ENCODE peak calls at places on chromosomes 13 and 19, in five cellular contexts. L is ascending aorta; S is CD4-positive, CD25-positive, alpha-beta regulatory T cell; Z is transverse colon; M is HAP-1. B is an unnamed sample. For H3K4me1, the result is how much of the 10 kb centered on the place peaks cover.

GRCh38 chr19:45498411-45499195 is at the start of gene PPM1N:
- DNase-seq in L (no peak), S (peak), Z (no peak), M (no peak), B (peak)

GRCh38 chr13:35703061-35703460 is 226.6 kb upstream of the MAB21L1 start:
- DNase-seq in L (no peak), S (no peak), Z (no peak), M (no peak), B (no peak)

GRCh38 chr13:50116430-50116973 is 101.3 kb downstream of the KCNRG start:
- DNase-seq in L (no peak), S (no peak), Z (no peak), M (no peak), B (no peak)

GRCh38 chr19:49200238-49200862 is 42.8 kb downstream of the TRPM4 start:
- DNase-seq in L (no peak), S (no peak), Z (peak), M (peak), B (no peak)

GRCh38 chr19:18749362-18750231 is 41.5 kb downstream of the COMP start:
- DNase-seq in L (no peak), S (no peak), Z (no peak), M (peak), B (no peak)

GRCh38 chr19:32471095-32471494 is 65.5 kb downstream of the DPY19L3 start:
- DNase-seq in L (no peak), S (no peak), Z (no peak), M (no peak), B (no peak)

GRCh38 chr19:14475251-14476073 is at the start of gene PTGER1:
- DNase-seq in L (no peak), S (no peak), Z (no peak), M (peak), B (no peak)

GRCh38 chr13:99617474-99618255 is 116.4 kb downstream of the TM9SF2 start:
- DNase-seq in L (no peak), S (no peak), Z (peak), M (peak), B (no peak)

GRCh38 chr19:23957660-23958281 is 43.1 kb downstream of the ZNF726 start:
- DNase-seq in L (no peak), S (no peak), Z (peak), M (no peak), B (no peak)

GRCh38 chr19:45159204-45159970 is 1.4 kb downstream of the NKPD1 start:
- DNase-seq in L (no peak), S (no peak), Z (no peak), M (no peak), B (no peak)

GRCh38 chr19:6246174-6247006 is 33.4 kb downstream of the MLLT1 start:
- DNase-seq in L (no peak), S (no peak), Z (no peak), M (no peak), B (no peak)
- H3K4me1 ChIP-seq in L (under half), S (under half), Z (under half), M (under half), B (under half)

GRCh38 chr19:2986951-2987491 is 9.7 kb downstream of the TLE6 start:
- DNase-seq in L (no peak), S (no peak), Z (no peak), M (peak), B (no peak)
- H3K4me1 ChIP-seq in L (under half), S (under half), Z (under half), M (under half), B (under half)

GRCh38 chr13:48402325-48402962 is 10.5 kb downstream of the LPAR6 start:
- DNase-seq in L (no peak), S (no peak), Z (no peak), M (no peak), B (no peak)

GRCh38 chr13:48400820-48401219 is 12.1 kb downstream of the LPAR6 start:
- DNase-seq in L (no peak), S (peak), Z (no peak), M (no peak), B (no peak)

GRCh38 chr13:48401480-48401879 is 11.4 kb downstream of the LPAR6 start:
- DNase-seq in L (no peak), S (peak), Z (no peak), M (no peak), B (no peak)

GRCh38 chr13:48398450-48399095 is 14.3 kb downstream of the LPAR6 start:
- DNase-seq in L (no peak), S (no peak), Z (no peak), M (no peak), B (no peak)

DNA sequence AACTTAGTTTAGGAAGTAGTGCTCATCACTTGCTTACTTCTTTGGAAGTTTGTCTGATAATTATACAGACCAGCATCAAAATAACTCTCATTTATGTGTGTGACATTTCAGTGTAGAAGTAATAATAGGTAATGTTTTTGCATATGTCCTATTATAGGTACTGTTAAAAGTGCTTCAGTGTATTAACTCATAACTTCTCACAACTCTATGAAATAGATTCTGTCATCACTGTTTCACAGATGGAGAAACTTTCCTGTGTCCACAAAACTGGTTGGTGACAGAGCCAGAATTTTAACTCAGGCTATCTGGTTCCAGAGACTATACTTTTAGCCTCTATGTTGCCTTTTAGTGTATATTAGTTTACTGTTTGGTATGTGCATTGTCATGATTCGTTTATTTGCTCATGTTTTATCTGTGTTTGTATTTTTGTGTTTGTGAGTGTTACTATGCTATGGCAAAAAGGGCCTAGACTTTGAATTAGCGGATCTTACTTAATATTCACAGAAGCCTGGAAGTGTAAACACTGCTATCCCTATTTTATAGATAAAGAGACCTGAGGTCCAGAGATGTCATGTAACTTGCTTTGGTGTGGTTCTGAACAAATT is 12.7 kb downstream of the LPAR6 start:
- DNase-seq in L (no peak), S (no peak), Z (no peak), M (no peak), B (no peak)
- H3K4me1 ChIP-seq in L (under half), S (half or more), Z (under half), M (under half), B (under half)

GRCh38 chr13:31627097-31627496 is 112.2 kb upstream of the RXFP2 start:
- DNase-seq in L (no peak), S (no peak), Z (no peak), M (no peak), B (no peak)
- H3K4me1 ChIP-seq in L (under half), S (under half), Z (under half), M (under half), B (under half)

GRCh38 chr13:112983042-112983305 is 14.0 kb downstream of the MCF2L start:
- DNase-seq in L (no peak), S (no peak), Z (no peak), M (no peak), B (no peak)

GRCh38 chr13:112983428-112984196 is 14.6 kb downstream of the MCF2L start:
- DNase-seq in L (no peak), S (no peak), Z (peak), M (no peak), B (no peak)

GRCh38 chr13:112980441-112980840 is 11.4 kb downstream of the MCF2L start:
- DNase-seq in L (no peak), S (no peak), Z (no peak), M (no peak), B (no peak)

GRCh38 chr13:112981361-112981905 is 12.4 kb downstream of the MCF2L start:
- DNase-seq in L (no peak), S (no peak), Z (no peak), M (no peak), B (no peak)

GRCh38 chr13:112982281-112983041 is 13.4 kb downstream of the MCF2L start:
- DNase-seq in L (no peak), S (no peak), Z (no peak), M (no peak), B (no peak)
- H3K4me1 ChIP-seq in L (under half), S (under half), Z (under half), M (under half), B (under half)

DNA sequence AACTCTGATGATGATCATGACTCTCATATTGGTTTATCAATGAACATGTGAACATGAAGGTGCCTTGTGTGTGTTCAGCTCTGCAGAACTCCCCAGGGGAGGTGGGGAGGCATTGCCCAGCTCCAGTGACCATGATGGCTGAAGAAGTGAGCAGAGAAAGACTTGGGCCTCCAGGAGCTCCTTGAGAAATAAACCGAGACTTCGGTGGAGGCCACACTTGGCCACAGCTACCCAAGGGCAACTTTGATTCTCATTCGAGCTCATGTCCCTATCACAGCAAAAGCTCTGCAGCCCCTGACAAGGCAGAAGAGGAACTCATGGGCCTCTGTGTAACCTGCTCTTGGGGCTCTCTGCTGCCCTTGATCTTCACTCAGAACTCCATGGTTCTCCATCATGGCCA is 44.1 kb upstream of the ZNF536 start:
- DNase-seq in L (no peak), S (no peak), Z (no peak), M (no peak), B (no peak)
- H3K4me1 ChIP-seq in L (under half), S (under half), Z (under half), M (under half), B (under half)

GRCh38 chr19:17748884-17749638 is 2.2 kb upstream of the FCHO1 start:
- DNase-seq in L (no peak), S (no peak), Z (no peak), M (no peak), B (no peak)

GRCh38 chr19:17747205-17748098 is 3.8 kb upstream of the FCHO1 start:
- DNase-seq in L (peak), S (peak), Z (peak), M (peak), B (peak)

GRCh38 chr19:17739121-17739875 is 12.0 kb upstream of the FCHO1 start:
- DNase-seq in L (no peak), S (no peak), Z (peak), M (peak), B (no peak)

GRCh38 chr19:17741456-17741855 is 9.8 kb upstream of the FCHO1 start:
- DNase-seq in L (no peak), S (no peak), Z (no peak), M (no peak), B (no peak)

GRCh38 chr19:17743874-17744273 is 7.4 kb upstream of the FCHO1 start:
- DNase-seq in L (no peak), S (no peak), Z (no peak), M (no peak), B (no peak)
- H3K4me1 ChIP-seq in L (under half), S (under half), Z (under half), M (under half), B (under half)

GRCh38 chr19:40671404-40671803 is 19.0 kb downstream of the NUMBL start:
- DNase-seq in L (no peak), S (no peak), Z (no peak), M (no peak), B (no peak)
- H3K4me1 ChIP-seq in L (under half), S (under half), Z (under half), M (under half), B (under half)

B was measured in CD8-positive, alpha-beta memory T cell.